ENCODE peak calls at places on chromosome 11, in seven cellular contexts. F is heart left ventricle, I is transverse colon, M is vagina, W is uterus, N is prostate gland, C is body of pancreas. R is an unnamed sample.

GRCh38 chr11:121500275-121500674 is 47.5 kb upstream of the SORL1-AS1 start:
- DNase-seq in I (no peak), W (no peak), M (no peak), C (no peak), N (no peak), F (no peak), R (no peak)

GRCh38 chr11:4083198-4083597 is 11.4 kb upstream of the RRM1 start:
- DNase-seq in W (no peak), I (no peak), C (no peak), N (no peak), M (no peak), F (no peak), R (no peak)

GRCh38 chr11:134132808-134133207 is 63.9 kb downstream of the JAM3 start:
- DNase-seq in W (no peak), M (no peak), F (no peak), N (no peak), I (no peak), C (no peak), R (no peak)

GRCh38 chr11:13479688-13480087 is 16.1 kb downstream of the PTH start:
- DNase-seq in M (no peak), I (no peak), C (no peak), N (no peak), W (no peak), F (no peak), R (no peak)

GRCh38 chr11:2704356-2704755 is 4.6 kb upstream of the KCNQ1OT1 start:
- DNase-seq in N (no peak), C (no peak), M (no peak), F (peak; percentile 4), I (no peak), W (no peak), R (no peak)

GRCh38 chr11:113006916-113007445 is 45.8 kb downstream of the NCAM1 start:
- DNase-seq in W (no peak), I (no peak), N (no peak), C (no peak), F (no peak), M (no peak), R (no peak)

GRCh38 chr11:126194121-126194543 is 17.3 kb downstream of the RPUSD4 start:
- DNase-seq in W (peak; percentile 64), N (peak; percentile 28), C (peak; percentile 64), M (no peak), F (no peak), I (peak; percentile 55), R (peak; percentile 67)

GRCh38 chr11:27370374-27370773 is 7.4 kb upstream of the CCDC34 start:
- DNase-seq in I (no peak), M (no peak), W (no peak), C (no peak), N (no peak), F (no peak), R (no peak)

GRCh38 chr11:103644676-103645075 is 391.8 kb upstream of the DDI1 start:
- DNase-seq in W (no peak), N (no peak), I (no peak), F (no peak), M (no peak), C (no peak), R (no peak)

GRCh38 chr11:111077938-111078337 is 167.6 kb upstream of the POU2AF2 start:
- DNase-seq in N (no peak), W (no peak), C (no peak), F (no peak), M (no peak), I (no peak), R (no peak)

GRCh38 chr11:2670541-2671100 is 29.2 kb downstream of the KCNQ1OT1 start:
- DNase-seq in N (no peak), W (no peak), F (no peak), C (no peak), I (no peak), M (no peak), R (no peak)

GRCh38 chr11:2701230-2701629 is 1.4 kb upstream of the KCNQ1OT1 start:
- DNase-seq in M (no peak), W (no peak), F (no peak), I (no peak), C (peak; percentile 3), N (no peak), R (no peak)

GRCh38 chr11:57379732-57380131 is 1.2 kb downstream of the PRG3 start:
- DNase-seq in C (no peak), W (no peak), M (no peak), F (no peak), N (no peak), I (no peak), R (peak; percentile 25)

GRCh38 chr11:68584097-68584496 is 100.2 kb upstream of the GAL start:
- DNase-seq in W (peak; percentile 27), F (peak; percentile 59), C (peak; percentile 68), I (peak; percentile 40), M (no peak), N (no peak), R (peak; percentile 18)

GRCh38 chr11:126317681-126318641 is 14.1 kb downstream of the DCPS start:
- DNase-seq in W (peak; percentile 84), N (peak; percentile 31), M (no peak), I (peak; percentile 53), C (peak; percentile 38), F (peak; percentile 87), R (no peak)

GRCh38 chr11:69129647-69130046 is 26.1 kb upstream of the SMIM38 start:
- DNase-seq in I (no peak), M (no peak), N (no peak), W (no peak), F (no peak), C (no peak), R (no peak)

GRCh38 chr11:124791626-124792341 is 8.4 kb downstream of the MSANTD2 start:
- DNase-seq in F (no peak), W (no peak), N (no peak), M (no peak), I (no peak), C (no peak), R (no peak)

GRCh38 chr11:27754035-27755017 is 54.1 kb upstream of the BDNF start:
- DNase-seq in C (no peak), M (no peak), I (no peak), N (no peak), F (no peak), W (no peak), R (peak; percentile 19)

GRCh38 chr11:78664606-78665005 is 89.9 kb upstream of the NARS2 start:
- DNase-seq in W (no peak), C (no peak), I (no peak), F (no peak), M (no peak), N (no peak), R (no peak)

GRCh38 chr11:133986545-133986944 is 29.8 kb upstream of the IGSF9B start:
- DNase-seq in C (peak; percentile 50), M (no peak), W (no peak), N (no peak), F (no peak), I (no peak), R (no peak)

GRCh38 chr11:12066799-12067508 is 43.4 kb upstream of the MICAL2 start:
- DNase-seq in M (no peak), C (no peak), N (peak; percentile 71), W (peak; percentile 56), F (no peak), I (peak; percentile 67), R (no peak)

GRCh38 chr11:71930556-71931244 is 1.9 kb downstream of the RNF121 start:
- DNase-seq in C (no peak), N (no peak), I (no peak), W (no peak), M (no peak), F (no peak), R (no peak)

DNA sequence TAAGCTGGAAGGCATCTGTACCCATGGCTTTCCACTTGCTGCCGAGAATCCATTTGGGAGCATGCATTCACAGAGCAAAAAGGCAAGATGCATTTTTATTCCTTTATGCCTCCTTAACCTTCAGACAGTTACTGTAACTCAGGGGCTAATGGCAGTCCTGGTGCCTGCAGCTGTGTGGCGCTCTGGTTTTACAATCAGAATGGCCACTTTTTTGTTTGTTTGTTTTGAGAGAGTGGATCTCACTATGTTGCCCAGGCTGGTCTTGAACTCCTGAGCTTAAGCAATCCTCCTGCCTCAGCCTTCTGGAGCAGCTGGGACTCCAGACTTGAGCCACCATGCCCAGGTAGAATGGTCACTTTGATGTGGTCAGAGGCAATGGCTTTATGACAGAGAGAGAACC is 101.8 kb downstream of the NAV2 start:
- DNase-seq in N (no peak), I (no peak), M (no peak), W (no peak), F (no peak), C (no peak), R (no peak)
- H3K4me1 ChIP-seq in N (no peaks in the 10 kb centered on the region), I (no peaks in the 10 kb centered on the region), M (no peaks in the 10 kb centered on the region), W (no peaks in the 10 kb centered on the region), F (peaks cover 48% of the 10 kb centered on the region), C (peaks cover 50% of the 10 kb centered on the region), R (peaks cover 4% of the 10 kb centered on the region)

DNA sequence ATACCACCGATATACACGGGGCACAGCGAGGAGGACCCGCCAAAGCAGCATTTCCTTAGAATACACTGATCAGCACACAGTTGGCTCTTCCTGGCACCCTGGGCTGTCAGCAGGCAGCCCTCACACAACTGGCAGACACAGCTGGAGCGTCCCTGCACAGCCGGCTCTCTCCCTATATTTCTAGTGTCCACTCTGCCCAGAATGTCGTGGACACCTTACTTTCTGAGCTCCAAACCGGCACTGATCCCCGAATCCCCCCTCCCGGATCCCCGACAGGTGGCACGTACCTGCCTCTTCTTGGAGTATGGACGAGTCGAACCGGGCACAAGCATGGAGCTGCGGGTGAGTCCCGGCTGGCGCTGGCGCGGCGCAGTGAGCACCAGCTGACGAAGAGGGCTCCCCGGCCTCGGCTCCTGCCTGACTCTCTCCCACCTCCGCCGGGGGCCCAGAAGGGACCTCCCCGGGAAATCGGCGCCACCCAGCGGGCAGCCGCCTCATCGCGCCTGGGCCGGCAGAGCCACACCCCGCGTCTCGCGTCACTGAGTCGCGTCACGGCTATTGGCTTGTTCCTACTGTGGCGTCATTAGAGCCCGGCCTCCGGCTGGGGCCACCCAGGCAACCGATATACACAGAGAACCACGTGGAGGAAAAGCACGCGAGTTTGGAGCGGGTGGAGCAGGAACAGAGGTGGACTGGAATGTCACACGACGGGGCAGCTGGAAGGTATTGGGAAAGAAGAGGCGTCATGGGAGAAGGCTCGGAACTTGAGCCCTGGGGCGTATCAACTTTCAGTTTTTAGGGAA is at the start of gene USP2:
- DNase-seq in N (peak; percentile 97), M (peak; percentile 98), C (peak; percentile 98), W (peak; percentile 98), F (peak; percentile 97), I (peak; percentile 97), R (peak; percentile 95)
- TF ChIP-seq POLR2A in N (peak; percentile 76), M (no peak), C (peak; percentile 59), W (peak; percentile 65), F (peak; percentile 64), I (no peak), R (no peak)

GRCh38 chr11:114125531-114125930 is 66.0 kb downstream of the ZBTB16 start:
- DNase-seq in I (no peak), C (no peak), N (no peak), M (no peak), W (no peak), F (no peak), R (no peak)
- H3K4me1 ChIP-seq in I (peaks cover 65% of the 10 kb centered on the region), C (peaks cover 87% of the 10 kb centered on the region), N (peaks cover 50% of the 10 kb centered on the region), M (peaks cover 78% of the 10 kb centered on the region), W (peaks cover 5% of the 10 kb centered on the region), F (peaks cover 82% of the 10 kb centered on the region), R (no peaks in the 10 kb centered on the region)

DNA sequence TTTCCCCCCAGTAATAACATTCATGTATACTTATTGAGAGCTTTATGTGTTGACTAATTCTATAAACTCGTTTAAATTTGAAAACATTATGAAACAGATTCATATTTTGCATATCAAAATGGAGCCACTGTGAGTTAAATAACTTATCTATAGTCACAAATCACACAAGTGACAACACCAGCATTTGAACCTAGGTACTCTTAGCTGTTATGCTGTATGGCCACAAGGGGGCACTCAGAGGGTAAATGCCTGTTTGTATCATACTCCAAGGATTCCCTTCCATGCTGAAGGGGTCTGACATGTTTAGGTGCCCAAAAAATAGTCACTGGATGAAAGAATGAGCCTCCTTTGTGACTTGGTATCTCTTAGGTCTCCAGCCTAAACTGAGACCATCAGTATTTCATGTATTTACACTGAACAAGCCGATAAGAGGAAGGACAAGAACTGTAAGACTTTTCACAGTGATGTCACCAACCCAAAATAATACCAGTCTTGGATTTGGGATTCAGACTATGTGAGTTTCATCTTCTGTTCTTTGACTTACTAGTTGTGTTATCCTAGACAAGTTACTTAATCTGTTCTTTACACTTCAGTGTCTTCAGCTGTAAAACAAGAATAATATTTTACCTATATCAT is 12.2 kb upstream of the OR52D1 start:
- DNase-seq in C (peak; percentile 54), W (no peak), N (peak; percentile 13), I (peak; percentile 25), M (no peak), F (peak; percentile 37), R (peak; percentile 56)
- TF ChIP-seq POLR2A in C (no peak), W (no peak), N (no peak), I (no peak), M (no peak), F (no peak), R (no peak)

R was measured in endothelial cell of umbilical vein.